ENCODE peak calls at places on chromosomes 12 and 14, in seven cellular contexts. One of them, this sample, is unnamed.

GRCh38 chr12:32400114-32400672 is 835 bp downstream of the FGD4 start:
- DNase-seq in CD8-positive, alpha-beta T cell: no peak
- DNase-seq in colonic mucosa: peak; percentile 66
- DNase-seq in mammary epithelial cell: peak; percentile 55
- DNase-seq in breast epithelium: no peak
- DNase-seq in uterus: no peak
- DNase-seq in CD4-positive, CD25-positive, alpha-beta regulatory T cell: no peak
- DNase-seq in this sample: no peak

GRCh38 chr12:27571463-27571862 is 47.5 kb downstream of the PPFIBP1 start:
- DNase-seq in mammary epithelial cell: peak; percentile 89
- DNase-seq in CD8-positive, alpha-beta T cell: no peak
- DNase-seq in uterus: no peak
- DNase-seq in breast epithelium: no peak
- DNase-seq in CD4-positive, CD25-positive, alpha-beta regulatory T cell: no peak
- DNase-seq in colonic mucosa: no peak
- DNase-seq in this sample: no peak

GRCh38 chr12:92096346-92097136 is 49.1 kb downstream of the BTG1 start:
- DNase-seq in breast epithelium: no peak
- DNase-seq in CD4-positive, CD25-positive, alpha-beta regulatory T cell: peak; percentile 47
- DNase-seq in uterus: no peak
- DNase-seq in colonic mucosa: no peak
- DNase-seq in CD8-positive, alpha-beta T cell: no peak
- DNase-seq in mammary epithelial cell: no peak
- DNase-seq in this sample: no peak

GRCh38 chr12:58596381-58596780 is 323.9 kb downstream of the LRIG3 start:
- DNase-seq in mammary epithelial cell: peak; percentile 22
- DNase-seq in CD4-positive, CD25-positive, alpha-beta regulatory T cell: no peak
- DNase-seq in breast epithelium: no peak
- DNase-seq in CD8-positive, alpha-beta T cell: no peak
- DNase-seq in uterus: no peak
- DNase-seq in colonic mucosa: no peak
- DNase-seq in this sample: no peak

GRCh38 chr14:96564389-96564788 is 62.2 kb downstream of the PAPOLA start:
- DNase-seq in CD4-positive, CD25-positive, alpha-beta regulatory T cell: no peak
- DNase-seq in breast epithelium: no peak
- DNase-seq in CD8-positive, alpha-beta T cell: no peak
- DNase-seq in mammary epithelial cell: no peak
- DNase-seq in colonic mucosa: no peak
- DNase-seq in uterus: no peak
- DNase-seq in this sample: no peak

GRCh38 chr14:91342243-91342760 is 75.3 kb downstream of the CCDC88C start:
- DNase-seq in CD4-positive, CD25-positive, alpha-beta regulatory T cell: no peak
- DNase-seq in CD8-positive, alpha-beta T cell: no peak
- DNase-seq in uterus: no peak
- DNase-seq in colonic mucosa: no peak
- DNase-seq in mammary epithelial cell: no peak
- DNase-seq in breast epithelium: no peak
- DNase-seq in this sample: no peak

GRCh38 chr12:2902287-2902880 is 11.7 kb downstream of the TULP3 start:
- DNase-seq in CD4-positive, CD25-positive, alpha-beta regulatory T cell: no peak
- DNase-seq in CD8-positive, alpha-beta T cell: no peak
- DNase-seq in breast epithelium: no peak
- DNase-seq in colonic mucosa: no peak
- DNase-seq in uterus: peak; percentile 39
- DNase-seq in mammary epithelial cell: no peak
- DNase-seq in this sample: no peak

GRCh38 chr14:62162998-62163589 is 400.9 kb downstream of the SNAPC1 start:
- DNase-seq in mammary epithelial cell: peak; percentile 19
- DNase-seq in uterus: no peak
- DNase-seq in colonic mucosa: no peak
- DNase-seq in breast epithelium: no peak
- DNase-seq in CD4-positive, CD25-positive, alpha-beta regulatory T cell: peak; percentile 24
- DNase-seq in CD8-positive, alpha-beta T cell: no peak
- DNase-seq in this sample: no peak

GRCh38 chr12:19683178-19683927 is 244.1 kb downstream of the AEBP2 start:
- DNase-seq in CD4-positive, CD25-positive, alpha-beta regulatory T cell: no peak
- DNase-seq in breast epithelium: no peak
- DNase-seq in colonic mucosa: no peak
- DNase-seq in mammary epithelial cell: no peak
- DNase-seq in uterus: no peak
- DNase-seq in CD8-positive, alpha-beta T cell: no peak
- DNase-seq in this sample: no peak

GRCh38 chr12:52543985-52544888 is 8.7 kb downstream of the KRT71 start:
- DNase-seq in colonic mucosa: no peak
- DNase-seq in CD4-positive, CD25-positive, alpha-beta regulatory T cell: no peak
- DNase-seq in uterus: no peak
- DNase-seq in breast epithelium: no peak
- DNase-seq in mammary epithelial cell: no peak
- DNase-seq in CD8-positive, alpha-beta T cell: no peak
- DNase-seq in this sample: peak; percentile 35

GRCh38 chr14:74634964-74635363 is 22.9 kb upstream of the LTBP2 start:
- DNase-seq in CD4-positive, CD25-positive, alpha-beta regulatory T cell: no peak
- DNase-seq in mammary epithelial cell: no peak
- DNase-seq in colonic mucosa: no peak
- DNase-seq in breast epithelium: no peak
- DNase-seq in CD8-positive, alpha-beta T cell: no peak
- DNase-seq in uterus: no peak
- DNase-seq in this sample: no peak

GRCh38 chr14:32933623-32933942 is 5.1 kb upstream of the NPAS3 start:
- DNase-seq in mammary epithelial cell: no peak
- DNase-seq in CD4-positive, CD25-positive, alpha-beta regulatory T cell: no peak
- DNase-seq in breast epithelium: no peak
- DNase-seq in colonic mucosa: no peak
- DNase-seq in uterus: no peak
- DNase-seq in CD8-positive, alpha-beta T cell: no peak
- DNase-seq in this sample: no peak

GRCh38 chr12:20520572-20520971 is 152.2 kb downstream of the PDE3A start:
- DNase-seq in CD4-positive, CD25-positive, alpha-beta regulatory T cell: no peak
- DNase-seq in colonic mucosa: no peak
- DNase-seq in CD8-positive, alpha-beta T cell: no peak
- DNase-seq in breast epithelium: no peak
- DNase-seq in mammary epithelial cell: no peak
- DNase-seq in uterus: no peak
- DNase-seq in this sample: no peak

GRCh38 chr12:62006076-62006732 is 254.0 kb upstream of the USP15 start:
- DNase-seq in colonic mucosa: no peak
- DNase-seq in breast epithelium: no peak
- DNase-seq in mammary epithelial cell: peak; percentile 11
- DNase-seq in CD8-positive, alpha-beta T cell: no peak
- DNase-seq in CD4-positive, CD25-positive, alpha-beta regulatory T cell: peak; percentile 53
- DNase-seq in uterus: no peak
- DNase-seq in this sample: no peak

GRCh38 chr14:72715215-72715909 is 178.5 kb downstream of the DPF3 start:
- DNase-seq in uterus: no peak
- DNase-seq in CD8-positive, alpha-beta T cell: no peak
- DNase-seq in CD4-positive, CD25-positive, alpha-beta regulatory T cell: no peak
- DNase-seq in mammary epithelial cell: no peak
- DNase-seq in colonic mucosa: no peak
- DNase-seq in breast epithelium: peak; percentile 59
- DNase-seq in this sample: no peak

GRCh38 chr14:103736546-103737431 is 21.2 kb downstream of the ZFYVE21 start:
- DNase-seq in breast epithelium: peak; percentile 86
- DNase-seq in colonic mucosa: no peak
- DNase-seq in mammary epithelial cell: no peak
- DNase-seq in CD8-positive, alpha-beta T cell: no peak
- DNase-seq in CD4-positive, CD25-positive, alpha-beta regulatory T cell: no peak
- DNase-seq in uterus: peak; percentile 63
- DNase-seq in this sample: no peak
- H3K27ac ChIP-seq in breast epithelium: peak overlapping the region; percentile 96
- H3K27ac ChIP-seq in colonic mucosa: no peak overlapping the region
- H3K27ac ChIP-seq in mammary epithelial cell: no peak overlapping the region
- H3K27ac ChIP-seq in CD8-positive, alpha-beta T cell: no peak overlapping the region
- H3K27ac ChIP-seq in CD4-positive, CD25-positive, alpha-beta regulatory T cell: no peak overlapping the region
- H3K27ac ChIP-seq in uterus: peak overlapping the region; percentile 87
- H3K27ac ChIP-seq in this sample: peak overlapping the region; percentile 86

DNA sequence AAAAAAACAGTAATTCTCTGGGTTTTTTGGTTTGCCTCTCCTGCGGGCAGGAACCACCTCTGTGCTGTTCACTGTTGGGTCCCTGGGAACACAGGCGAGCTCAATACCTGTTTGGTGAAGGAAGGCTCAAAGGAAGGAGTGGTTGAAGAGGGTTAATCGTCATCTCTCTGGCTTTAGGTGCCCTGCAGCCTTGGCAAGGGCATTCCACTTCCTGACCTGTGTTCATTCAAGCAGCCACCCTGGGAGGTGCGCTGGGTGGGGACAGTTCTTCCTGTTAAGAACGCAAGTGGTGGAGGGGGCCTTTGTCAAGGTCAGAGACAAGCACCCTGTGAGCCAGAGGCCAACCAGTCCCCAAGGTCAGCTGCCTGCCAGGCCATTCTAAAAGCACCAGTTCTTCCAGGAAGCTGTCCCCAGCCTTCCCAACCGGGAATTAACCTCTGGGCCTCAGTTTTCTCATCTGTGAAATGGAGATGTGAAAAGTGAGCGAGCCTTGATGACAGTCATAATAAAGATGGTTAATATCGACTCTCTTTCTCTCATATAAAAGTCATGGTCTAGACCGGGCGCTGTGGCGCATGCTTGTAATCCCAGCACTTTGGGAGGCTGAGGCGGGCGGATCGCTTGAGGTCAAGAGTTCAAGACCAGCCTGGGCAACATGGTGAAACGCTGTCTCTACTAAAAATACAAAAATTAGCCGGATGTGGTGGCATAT is 6.3 kb downstream of the RHOF start:
- DNase-seq in CD8-positive, alpha-beta T cell: no peak
- DNase-seq in breast epithelium: no peak
- DNase-seq in CD4-positive, CD25-positive, alpha-beta regulatory T cell: peak; percentile 86
- DNase-seq in uterus: no peak
- DNase-seq in mammary epithelial cell: no peak
- DNase-seq in colonic mucosa: peak; percentile 61
- DNase-seq in this sample: no peak
- H3K27ac ChIP-seq in CD8-positive, alpha-beta T cell: peak overlapping the region; percentile 33
- H3K27ac ChIP-seq in breast epithelium: peak overlapping the region; percentile 69
- H3K27ac ChIP-seq in CD4-positive, CD25-positive, alpha-beta regulatory T cell: peak overlapping the region; percentile 98
- H3K27ac ChIP-seq in uterus: no peak overlapping the region
- H3K27ac ChIP-seq in mammary epithelial cell: no peak overlapping the region
- H3K27ac ChIP-seq in colonic mucosa: peak overlapping the region; percentile 67
- H3K27ac ChIP-seq in this sample: no peak overlapping the region

DNA sequence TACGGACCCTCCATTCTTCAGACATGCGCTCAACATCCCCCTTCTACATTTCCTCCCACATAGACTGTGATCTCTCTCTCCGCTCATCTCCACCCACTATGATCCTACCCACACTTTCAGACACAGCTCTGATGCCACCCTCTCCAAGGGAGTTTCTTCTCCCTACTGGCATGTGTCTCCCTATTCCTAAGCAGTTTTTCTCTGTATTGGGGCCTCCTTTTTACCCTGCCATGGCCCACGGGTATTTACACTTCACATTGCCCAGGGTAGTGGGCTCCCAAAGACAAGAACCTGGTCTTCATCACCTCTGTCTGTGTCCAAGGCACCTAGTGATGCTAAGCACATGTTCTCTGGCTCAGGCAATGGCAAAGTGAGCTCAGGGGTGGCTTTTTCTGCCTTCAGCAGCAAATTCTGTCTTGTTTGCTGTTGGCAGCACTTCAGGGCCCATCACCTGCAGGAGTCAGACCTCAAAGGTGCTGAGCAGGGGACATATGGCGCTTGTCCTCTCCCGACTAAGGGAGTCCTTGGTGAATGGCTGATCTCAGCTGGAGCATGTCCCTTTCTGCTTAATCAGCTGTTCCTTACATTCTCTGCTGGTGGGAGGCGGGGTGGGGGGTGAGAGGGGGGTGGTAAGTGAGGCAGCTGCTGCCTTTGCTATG is 256.7 kb downstream of the PCNX1 start:
- DNase-seq in colonic mucosa: no peak
- DNase-seq in uterus: no peak
- DNase-seq in CD4-positive, CD25-positive, alpha-beta regulatory T cell: no peak
- DNase-seq in CD8-positive, alpha-beta T cell: no peak
- DNase-seq in mammary epithelial cell: no peak
- DNase-seq in breast epithelium: no peak
- DNase-seq in this sample: no peak
- H3K27ac ChIP-seq in colonic mucosa: no peak overlapping the region
- H3K27ac ChIP-seq in uterus: no peak overlapping the region
- H3K27ac ChIP-seq in CD4-positive, CD25-positive, alpha-beta regulatory T cell: no peak overlapping the region
- H3K27ac ChIP-seq in CD8-positive, alpha-beta T cell: no peak overlapping the region
- H3K27ac ChIP-seq in mammary epithelial cell: no peak overlapping the region
- H3K27ac ChIP-seq in breast epithelium: no peak overlapping the region
- H3K27ac ChIP-seq in this sample: peak overlapping the region; percentile 40

GRCh38 chr14:53218161-53218560 is 65.0 kb upstream of the DDHD1 start:
- DNase-seq in CD8-positive, alpha-beta T cell: no peak
- DNase-seq in CD4-positive, CD25-positive, alpha-beta regulatory T cell: no peak
- DNase-seq in uterus: no peak
- DNase-seq in breast epithelium: no peak
- DNase-seq in colonic mucosa: no peak
- DNase-seq in mammary epithelial cell: no peak
- DNase-seq in this sample: no peak
- H3K27ac ChIP-seq in CD8-positive, alpha-beta T cell: no peak overlapping the region
- H3K27ac ChIP-seq in CD4-positive, CD25-positive, alpha-beta regulatory T cell: no peak overlapping the region
- H3K27ac ChIP-seq in uterus: peak overlapping the region; percentile 57
- H3K27ac ChIP-seq in breast epithelium: no peak overlapping the region
- H3K27ac ChIP-seq in colonic mucosa: no peak overlapping the region
- H3K27ac ChIP-seq in mammary epithelial cell: no peak overlapping the region
- H3K27ac ChIP-seq in this sample: no peak overlapping the region

DNA sequence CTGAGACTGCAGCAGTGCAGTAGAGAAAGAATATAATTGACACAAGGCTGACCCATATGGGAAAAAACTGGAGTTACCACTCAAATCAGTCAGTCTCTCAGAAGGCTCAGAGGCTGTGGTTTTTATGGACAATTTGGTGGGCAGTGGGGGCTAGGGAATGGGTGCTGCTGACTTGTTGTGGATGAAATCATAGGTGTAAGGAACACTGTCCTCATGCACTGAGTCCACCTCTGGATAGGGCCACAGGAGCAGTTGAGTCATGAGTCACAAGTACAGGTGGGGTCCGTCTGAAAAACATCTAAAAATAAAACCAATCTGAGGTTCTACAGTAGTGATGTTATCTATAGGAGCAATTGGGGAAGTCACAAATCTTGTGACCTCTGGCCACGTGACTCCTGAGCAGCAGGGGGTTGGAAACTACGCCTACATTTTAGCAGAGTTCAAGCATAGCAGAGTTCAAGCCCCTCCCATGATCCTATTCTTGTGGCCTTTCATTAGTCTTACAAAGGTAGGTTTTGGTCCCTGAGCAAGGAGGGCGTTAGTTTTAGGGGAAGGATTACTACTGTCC is 18.1 kb upstream of the SGPP1 start:
- DNase-seq in uterus: no peak
- DNase-seq in mammary epithelial cell: no peak
- DNase-seq in breast epithelium: no peak
- DNase-seq in colonic mucosa: peak; percentile 34
- DNase-seq in CD8-positive, alpha-beta T cell: no peak
- DNase-seq in CD4-positive, CD25-positive, alpha-beta regulatory T cell: peak; percentile 86
- DNase-seq in this sample: no peak
- H3K27ac ChIP-seq in uterus: no peak overlapping the region
- H3K27ac ChIP-seq in mammary epithelial cell: no peak overlapping the region
- H3K27ac ChIP-seq in breast epithelium: no peak overlapping the region
- H3K27ac ChIP-seq in colonic mucosa: no peak overlapping the region
- H3K27ac ChIP-seq in CD8-positive, alpha-beta T cell: no peak overlapping the region
- H3K27ac ChIP-seq in CD4-positive, CD25-positive, alpha-beta regulatory T cell: peak overlapping the region; percentile 61
- H3K27ac ChIP-seq in this sample: no peak overlapping the region

GRCh38 chr14:100588671-100589070 is 1.5 kb upstream of the BEGAIN start:
- DNase-seq in breast epithelium: no peak
- DNase-seq in CD8-positive, alpha-beta T cell: no peak
- DNase-seq in mammary epithelial cell: no peak
- DNase-seq in uterus: peak; percentile 4
- DNase-seq in CD4-positive, CD25-positive, alpha-beta regulatory T cell: no peak
- DNase-seq in colonic mucosa: no peak
- DNase-seq in this sample: no peak
- H3K27ac ChIP-seq in breast epithelium: no peak overlapping the region
- H3K27ac ChIP-seq in CD8-positive, alpha-beta T cell: no peak overlapping the region
- H3K27ac ChIP-seq in mammary epithelial cell: no peak overlapping the region
- H3K27ac ChIP-seq in uterus: no peak overlapping the region
- H3K27ac ChIP-seq in CD4-positive, CD25-positive, alpha-beta regulatory T cell: no peak overlapping the region
- H3K27ac ChIP-seq in colonic mucosa: no peak overlapping the region
- H3K27ac ChIP-seq in this sample: no peak overlapping the region

This sample was measured in caudate nucleus.